ENCODE peak calls at places on chromosomes 3 and 15, in seven cellular contexts. G is stimulated activated CD4-positive, alpha-beta T cell treated with anti-CD3 and anti-CD28 coated beads, TNF-alpha, amount 100 ng/mL, for 4 hours; P is HT1080; F is GM12865; Q is stimulated activated CD8-positive, alpha-beta memory T cell treated with anti-CD3 and anti-CD28 coated beads, Interleukin-12 subunit alpha, Interleukin-12 subunit beta, amount 100 ng/mL, for 4 hours; K is GM10248; J is adrenal gland. L is an unnamed sample.

GRCh38 chr3:37221407-37221806 is 47.0 kb upstream of the LRRFIP2 start:
- DNase-seq in G (no peak), P (peak; percentile 96), F (peak; percentile 7), Q (no peak), K (no peak), J (no peak), L (peak; percentile 47)

GRCh38 chr3:142690613-142691012 is 33.2 kb upstream of the TRPC1 start:
- DNase-seq in G (no peak), P (no peak), F (no peak), Q (no peak), K (no peak), J (no peak), L (no peak)

GRCh38 chr3:20405731-20406130 is 219.7 kb upstream of the SGO1 start:
- DNase-seq in G (no peak), P (peak; percentile 70), F (no peak), Q (no peak), K (no peak), J (no peak), L (peak; percentile 68)

GRCh38 chr15:101016581-101016980 is 97.4 kb downstream of the LRRK1 start:
- DNase-seq in G (no peak), P (no peak), F (no peak), Q (no peak), K (no peak), J (peak; percentile 16), L (no peak)

GRCh38 chr3:16477501-16477900 is 36.0 kb downstream of the RFTN1 start:
- DNase-seq in G (no peak), P (no peak), F (no peak), Q (no peak), K (no peak), J (no peak), L (no peak)

GRCh38 chr3:26750263-26750662 is 127.7 kb downstream of the LRRC3B start:
- DNase-seq in G (no peak), P (no peak), F (no peak), Q (no peak), K (no peak), J (no peak), L (no peak)

GRCh38 chr3:192303235-192303634 is 424.1 kb downstream of the FGF12 start:
- DNase-seq in G (no peak), P (no peak), F (no peak), Q (no peak), K (no peak), J (no peak), L (no peak)

GRCh38 chr3:4825572-4826236 is 153.5 kb upstream of the BHLHE40 start:
- DNase-seq in G (no peak), P (no peak), F (no peak), Q (no peak), K (no peak), J (no peak), L (no peak)

GRCh38 chr3:124397088-124397487 is 333.2 kb upstream of the UMPS start:
- DNase-seq in G (no peak), P (no peak), F (no peak), Q (no peak), K (no peak), J (no peak), L (no peak)

GRCh38 chr3:155078959-155079794 is 942 bp upstream of the MME start:
- DNase-seq in G (no peak), P (no peak), F (no peak), Q (no peak), K (peak; percentile 11), J (no peak), L (no peak)

GRCh38 chr3:149936812-149937230 is 33.9 kb downstream of the PFN2 start:
- DNase-seq in G (no peak), P (peak; percentile 65), F (peak; percentile 71), Q (no peak), K (peak; percentile 40), J (peak; percentile 64), L (peak; percentile 45)

GRCh38 chr3:66609660-66610547 is 109.1 kb upstream of the LRIG1 start:
- DNase-seq in G (no peak), P (peak; percentile 97), F (no peak), Q (no peak), K (no peak), J (no peak), L (peak; percentile 88)

GRCh38 chr3:9553949-9554513 is 409 bp upstream of the LHFPL4 start:
- DNase-seq in G (no peak), P (no peak), F (no peak), Q (no peak), K (no peak), J (no peak), L (no peak)

GRCh38 chr3:183085634-183086390 is 13.5 kb downstream of the MCCC1 start:
- DNase-seq in G (no peak), P (peak; percentile 18), F (peak; percentile 34), Q (no peak), K (no peak), J (no peak), L (no peak)

GRCh38 chr3:42507252-42507651 is 4.8 kb downstream of the VIPR1 start:
- DNase-seq in G (no peak), P (no peak), F (no peak), Q (no peak), K (no peak), J (no peak), L (no peak)

GRCh38 chr3:42308651-42309050 is 42.7 kb upstream of the CCK start:
- DNase-seq in G (no peak), P (no peak), F (no peak), Q (no peak), K (no peak), J (no peak), L (no peak)

GRCh38 chr3:107523361-107524213 is 825 bp downstream of the BBX start:
- DNase-seq in G (peak; percentile 33), P (peak; percentile 52), F (peak; percentile 61), Q (peak; percentile 38), K (peak; percentile 45), J (peak; percentile 65), L (no peak)

GRCh38 chr3:149376728-149377407 is 581 bp downstream of the TM4SF1 start:
- DNase-seq in G (no peak), P (no peak), F (no peak), Q (no peak), K (no peak), J (no peak), L (no peak)

GRCh38 chr3:185317674-185318073 is 45.3 kb upstream of the MAP3K13 start:
- DNase-seq in G (no peak), P (no peak), F (peak; percentile 38), Q (no peak), K (no peak), J (no peak), L (no peak)

GRCh38 chr15:69351333-69351732 is 52.6 kb downstream of the PAQR5 start:
- DNase-seq in G (no peak), P (no peak), F (no peak), Q (no peak), K (no peak), J (no peak), L (no peak)

GRCh38 chr3:183114779-183115178 is 15.5 kb upstream of the MCCC1 start:
- DNase-seq in G (no peak), P (no peak), F (no peak), Q (no peak), K (no peak), J (no peak), L (no peak)

GRCh38 chr3:55955891-55956477 is 468.9 kb upstream of the WNT5A start:
- DNase-seq in G (no peak), P (no peak), F (no peak), Q (no peak), K (no peak), J (no peak), L (no peak)

GRCh38 chr3:146390967-146391366 is 78.4 kb downstream of the PLSCR2 start:
- DNase-seq in G (no peak), P (peak; percentile 25), F (no peak), Q (no peak), K (no peak), J (no peak), L (peak; percentile 83)

GRCh38 chr3:122583770-122584169 is 6.3 kb downstream of the PARP15 start:
- DNase-seq in G (no peak), P (no peak), F (no peak), Q (no peak), K (no peak), J (no peak), L (no peak)

GRCh38 chr15:70362911-70363310 is 265.2 kb upstream of the TLE3 start:
- DNase-seq in G (no peak), P (peak; percentile 23), F (peak; percentile 13), Q (no peak), K (peak; percentile 49), J (peak; percentile 68), L (no peak)

GRCh38 chr3:130846181-130846580 is 47.7 kb upstream of the ATP2C1 start:
- DNase-seq in G (no peak), P (no peak), F (no peak), Q (no peak), K (no peak), J (no peak), L (no peak)

GRCh38 chr15:49495993-49496747 is 73.1 kb downstream of the FGF7 start:
- DNase-seq in G (no peak), P (no peak), F (no peak), Q (no peak), K (no peak), J (no peak), L (peak; percentile 1)

GRCh38 chr3:46406440-46406785 is 453 bp downstream of the CCR5AS start:
- DNase-seq in G (no peak), P (no peak), F (no peak), Q (no peak), K (no peak), J (peak; percentile 52), L (no peak)

GRCh38 chr3:129428382-129429079 is at the start of gene EFCAB12:
- DNase-seq in G (peak; percentile 80), P (peak; percentile 72), F (peak; percentile 86), Q (peak; percentile 75), K (peak; percentile 89), J (peak; percentile 97), L (peak; percentile 80)

GRCh38 chr15:98671060-98672008 is 23.0 kb downstream of the IGF1R start:
- DNase-seq in G (no peak), P (no peak), F (no peak), Q (no peak), K (no peak), J (no peak), L (no peak)

GRCh38 chr3:79019137-79019923 is 748.5 kb downstream of the ROBO1 start:
- DNase-seq in G (no peak), P (peak; percentile 90), F (peak; percentile 81), Q (no peak), K (peak; percentile 70), J (peak; percentile 87), L (peak; percentile 84)